ENCODE peak calls at places on chromosomes 2 and 18, in five cellular contexts. G, A, L, R and X are unnamed samples.

GRCh38 chr2:191521608-191522208 is 156.2 kb upstream of the NABP1 start:
- DNase-seq in R (no peak), L (no peak), G (peak), A (peak), X (peak)

GRCh38 chr2:120528051-120528692 is 182.2 kb downstream of the INHBB start:
- DNase-seq in A (no peak), G (no peak), L (no peak), R (no peak), X (no peak)

GRCh38 chr2:230234845-230235244 is 9.3 kb downstream of the SP140 start:
- DNase-seq in G (no peak), R (no peak), A (no peak), L (peak), X (no peak)

GRCh38 chr2:187118331-187119099 is 269.5 kb upstream of the ZSWIM2 start:
- DNase-seq in L (no peak), G (no peak), R (no peak), A (no peak), X (no peak)

GRCh38 chr2:144256996-144257707 is 262.8 kb downstream of the ZEB2 start:
- DNase-seq in R (no peak), G (no peak), A (no peak), L (no peak), X (no peak)

GRCh38 chr2:3172265-3172935 is 205.2 kb downstream of the EIPR1 start:
- DNase-seq in G (no peak), R (no peak), L (no peak), A (no peak), X (no peak)

GRCh38 chr2:17795309-17795708 is 21.0 kb upstream of the MSGN1 start:
- DNase-seq in R (no peak), G (no peak), A (no peak), L (no peak), X (no peak)

GRCh38 chr18:22563098-22563707 is 145.5 kb upstream of the CTAGE1 start:
- DNase-seq in L (peak), G (peak), R (no peak), A (peak), X (peak)

GRCh38 chr2:88281302-88282217 is 111.4 kb downstream of the THNSL2 start:
- DNase-seq in G (no peak), L (no peak), R (no peak), A (no peak), X (no peak)

GRCh38 chr18:45998244-45998643 is 31.1 kb upstream of the EPG5 start:
- DNase-seq in A (no peak), G (peak), L (no peak), R (no peak), X (no peak)

GRCh38 chr2:238964544-238965113 is 116.7 kb downstream of the TWIST2 start:
- DNase-seq in R (no peak), L (no peak), G (no peak), A (no peak), X (no peak)

GRCh38 chr2:127859712-127860085 is 1.7 kb upstream of the POLR2D start:
- DNase-seq in R (peak), L (no peak), A (peak), G (peak), X (no peak)

GRCh38 chr18:47250415-47251046 is 929 bp downstream of the SKOR2 start:
- DNase-seq in A (no peak), R (no peak), L (no peak), G (no peak), X (no peak)

GRCh38 chr2:235859651-235860050 is 308.5 kb downstream of the GBX2 start:
- DNase-seq in A (no peak), G (no peak), R (no peak), L (no peak), X (no peak)

GRCh38 chr2:232261776-232262175 is 116.8 kb upstream of the ALPP start:
- DNase-seq in A (no peak), G (no peak), R (no peak), L (no peak), X (no peak)

GRCh38 chr2:3131636-3132326 is 245.8 kb downstream of the EIPR1 start:
- DNase-seq in R (no peak), A (no peak), L (no peak), G (no peak), X (no peak)

GRCh38 chr2:62466501-62466854 is 39.5 kb downstream of the TMEM17 start:
- DNase-seq in G (no peak), A (no peak), R (no peak), L (no peak), X (no peak)

GRCh38 chr2:100297511-100297910 is 24.8 kb downstream of the LONRF2 start:
- DNase-seq in R (no peak), L (no peak), A (no peak), G (no peak), X (no peak)

GRCh38 chr2:23642516-23642915 is 257.5 kb downstream of the KLHL29 start:
- DNase-seq in G (no peak), L (no peak), R (no peak), A (no peak), X (no peak)

GRCh38 chr2:64457518-64457917 is 3.6 kb downstream of the LGALSL start:
- DNase-seq in L (no peak), A (no peak), G (no peak), R (no peak), X (peak)

GRCh38 chr2:176395273-176395854 is 126.1 kb downstream of the MTX2 start:
- DNase-seq in L (no peak), A (no peak), R (no peak), G (no peak), X (no peak)

GRCh38 chr18:13612111-13612997 is 114.0 kb downstream of the FAM210A start:
- DNase-seq in L (peak), A (no peak), G (no peak), R (no peak), X (no peak)

GRCh38 chr2:117232305-117232704 is 582.2 kb upstream of the DDX18 start:
- DNase-seq in A (no peak), G (no peak), L (no peak), R (no peak), X (no peak)

GRCh38 chr2:216643986-216644662 is 10.9 kb downstream of the IGFBP2 start:
- DNase-seq in R (no peak), L (no peak), G (no peak), A (no peak), X (no peak)

GRCh38 chr2:175030380-175031271 is 25.4 kb upstream of the CHN1 start:
- DNase-seq in G (peak), L (no peak), A (peak), R (peak), X (peak)

GRCh38 chr2:27752551-27753237 is 18.8 kb upstream of the MRPL33 start:
- DNase-seq in R (peak), G (peak), L (no peak), A (peak), X (no peak)

GRCh38 chr2:225471492-225471891 is 72.0 kb downstream of the NYAP2 start:
- DNase-seq in G (peak), R (no peak), L (no peak), A (peak), X (peak)

DNA sequence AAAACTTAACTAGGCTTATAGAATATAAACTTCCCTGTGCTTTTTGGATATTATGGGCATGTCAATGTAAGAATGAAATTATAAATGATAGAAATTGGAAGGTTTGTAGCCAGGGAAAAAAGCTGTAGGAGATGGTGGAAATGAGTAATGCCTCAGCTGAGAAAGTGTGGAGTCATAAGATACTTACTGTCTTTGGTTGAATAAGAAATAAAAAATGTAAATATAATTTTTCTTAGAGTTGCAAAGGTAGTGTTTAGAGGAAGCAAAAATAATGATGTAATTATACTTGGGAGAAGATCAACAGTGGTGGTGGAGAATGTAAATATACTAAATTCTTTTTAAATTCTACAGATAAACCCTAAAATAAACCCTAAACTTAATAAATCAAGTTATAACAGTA is 26.2 kb upstream of the RND3 start:
- DNase-seq in A (no peak), G (no peak), R (no peak), L (no peak), X (no peak)
- TF ChIP-seq KDM1A in A (no peak), G (no peak), R (no peak), L (no peak), X (no peak)

GRCh38 chr2:7281802-7282201 is 364.6 kb downstream of the RNF144A start:
- DNase-seq in R (no peak), L (no peak), A (no peak), G (no peak), X (no peak)

GRCh38 chr2:7280790-7281189 is 363.6 kb downstream of the RNF144A start:
- DNase-seq in G (no peak), A (no peak), L (peak), R (no peak), X (no peak)

GRCh38 chr2:7278984-7279383 is 361.8 kb downstream of the RNF144A start:
- DNase-seq in A (no peak), L (no peak), R (no peak), G (no peak), X (no peak)

GRCh38 chr2:7279421-7279949 is 362.3 kb downstream of the RNF144A start:
- DNase-seq in A (no peak), R (no peak), G (no peak), L (no peak), X (no peak)

GRCh38 chr2:7281348-7281747 is 364.1 kb downstream of the RNF144A start:
- DNase-seq in R (no peak), G (no peak), L (peak), A (no peak), X (no peak)
- TF ChIP-seq RFX5 in R (no peak), G (no peak), L (no peak), A (no peak), X (no peak)

GRCh38 chr2:9760069-9760910 is 83.0 kb upstream of the TAF1B start:
- DNase-seq in G (no peak), R (no peak), L (no peak), A (no peak), X (no peak)

GRCh38 chr2:9758741-9759140 is 84.5 kb upstream of the TAF1B start:
- DNase-seq in A (no peak), L (no peak), R (no peak), G (no peak), X (no peak)

GRCh38 chr2:9756692-9757250 is 86.5 kb upstream of the TAF1B start:
- DNase-seq in G (no peak), L (no peak), R (no peak), A (no peak), X (no peak)

GRCh38 chr2:9755638-9756037 is 87.6 kb upstream of the TAF1B start:
- DNase-seq in L (no peak), R (no peak), A (no peak), G (no peak), X (no peak)

DNA sequence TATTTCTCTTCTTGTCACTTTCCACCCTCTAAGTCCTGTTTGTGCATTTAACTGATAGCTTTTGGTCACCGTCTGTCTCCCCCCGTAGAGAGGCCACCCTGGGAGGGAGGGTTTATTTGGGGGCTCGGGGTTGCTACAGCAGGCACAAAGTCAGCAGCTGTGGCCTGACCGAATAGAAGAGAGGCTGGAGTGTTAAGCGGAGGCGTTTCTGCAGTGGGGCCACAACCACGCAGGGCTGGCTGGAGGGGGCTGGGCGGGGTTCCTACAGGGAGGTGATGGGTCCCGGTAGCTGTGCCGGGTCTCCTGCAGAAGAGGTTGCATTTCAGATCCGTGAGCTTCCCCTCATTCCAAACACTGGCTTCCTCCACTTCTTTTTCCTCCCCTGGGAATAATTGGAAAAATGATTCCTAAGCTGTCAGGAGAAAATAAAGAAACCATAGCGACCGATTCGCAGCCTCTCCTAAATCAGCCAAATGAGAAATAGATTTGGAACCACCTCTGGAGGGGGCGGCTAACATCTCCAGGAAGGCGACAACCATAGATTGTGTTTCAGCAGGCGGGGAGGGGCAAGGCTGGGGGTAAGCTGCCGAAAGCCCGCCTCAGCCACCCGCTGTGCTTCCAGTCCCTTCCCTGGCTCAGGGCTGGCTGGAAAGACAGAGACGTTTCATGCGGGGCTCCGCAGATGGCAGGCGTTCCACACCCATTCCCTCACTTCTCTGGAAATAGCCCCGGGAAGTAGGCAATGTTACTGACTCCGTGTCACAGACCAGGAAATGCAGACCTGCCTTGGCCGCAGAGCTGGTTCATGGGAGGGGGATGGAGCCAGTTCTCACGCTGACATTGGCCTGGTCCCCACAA is 85.6 kb upstream of the TAF1B start:
- DNase-seq in R (no peak), G (no peak), L (no peak), A (no peak), X (no peak)
- TF ChIP-seq KDM1A in R (no peak), G (no peak), L (no peak), A (no peak), X (no peak)

GRCh38 chr18:44788334-44788733 is 107.6 kb downstream of the SETBP1 start:
- DNase-seq in R (no peak), G (no peak), A (no peak), L (no peak), X (no peak)

GRCh38 chr18:44792456-44793080 is 111.9 kb downstream of the SETBP1 start:
- DNase-seq in R (no peak), A (no peak), L (no peak), G (no peak), X (no peak)

GRCh38 chr18:44790860-44791259 is 110.2 kb downstream of the SETBP1 start:
- DNase-seq in L (no peak), G (no peak), R (no peak), A (peak), X (no peak)

GRCh38 chr18:44791520-44791919 is 110.8 kb downstream of the SETBP1 start:
- DNase-seq in R (no peak), A (no peak), L (no peak), G (no peak), X (no peak)

DNA sequence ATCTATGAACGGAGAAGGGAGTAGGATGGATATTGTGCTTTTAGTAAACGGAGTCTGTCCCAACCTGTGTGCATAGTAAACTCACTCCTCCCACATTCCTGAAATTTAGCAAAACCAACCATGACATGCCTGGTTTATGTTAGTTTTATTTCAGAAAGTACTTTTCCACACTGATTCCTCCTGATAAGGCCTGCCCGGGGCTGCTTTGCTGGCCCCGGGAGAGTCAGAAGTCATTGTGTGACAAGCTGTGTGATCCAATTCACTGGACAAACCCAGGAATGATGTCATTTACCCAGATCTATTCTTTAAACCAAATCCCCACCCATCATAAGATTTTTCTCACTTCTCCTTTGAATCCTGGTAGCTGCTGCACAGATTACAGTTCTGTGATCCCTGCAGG is 109.0 kb downstream of the SETBP1 start:
- DNase-seq in R (no peak), A (peak), L (no peak), G (no peak), X (no peak)
- TF ChIP-seq RFX5 in R (no peak), A (no peak), L (no peak), G (no peak), X (no peak)

GRCh38 chr2:172643142-172643541 is 87.3 kb downstream of the PDK1 start:
- DNase-seq in G (peak), A (peak), R (no peak), L (no peak), X (no peak)
- TF ChIP-seq KDM1A in G (no peak), A (no peak), R (no peak), L (no peak), X (no peak)